ENCODE peak calls at places on chromosomes 5 and 9, in nine cellular contexts. One of them, this sample, is unnamed.

GRCh38 chr9:131734165-131734610 is 5.7 kb downstream of the RAPGEF1 start:
- DNase-seq in NCI-H1436 treated with DMSO at 0.1 percent for 48 hours: no peak
- DNase-seq in ovary: no peak
- DNase-seq in Ammon's horn: no peak
- DNase-seq in HCEC 1CT: no peak
- DNase-seq in heart left ventricle: no peak
- DNase-seq in activated effector memory CD4-positive, alpha-beta T cell treated with Interleukin-2 at 50 U/mL for 16 hours: no peak
- DNase-seq in cardiac fibroblast: peak; percentile 45
- DNase-seq in stimulated activated naive CD4-positive, alpha-beta T cell treated with Interleukin-2 at 50 U/mL for 16 hours: no peak
- DNase-seq in this sample: no peak

GRCh38 chr9:87670572-87671264 is 55.2 kb upstream of the CTSL start:
- DNase-seq in NCI-H1436 treated with DMSO at 0.1 percent for 48 hours: no peak
- DNase-seq in ovary: no peak
- DNase-seq in Ammon's horn: no peak
- DNase-seq in HCEC 1CT: no peak
- DNase-seq in heart left ventricle: no peak
- DNase-seq in activated effector memory CD4-positive, alpha-beta T cell treated with Interleukin-2 at 50 U/mL for 16 hours: no peak
- DNase-seq in cardiac fibroblast: no peak
- DNase-seq in stimulated activated naive CD4-positive, alpha-beta T cell treated with Interleukin-2 at 50 U/mL for 16 hours: no peak
- DNase-seq in this sample: no peak

GRCh38 chr5:61701877-61702602 is 370.0 kb downstream of the ZSWIM6 start:
- DNase-seq in NCI-H1436 treated with DMSO at 0.1 percent for 48 hours: no peak
- DNase-seq in ovary: no peak
- DNase-seq in Ammon's horn: peak; percentile 7
- DNase-seq in HCEC 1CT: no peak
- DNase-seq in heart left ventricle: no peak
- DNase-seq in activated effector memory CD4-positive, alpha-beta T cell treated with Interleukin-2 at 50 U/mL for 16 hours: no peak
- DNase-seq in cardiac fibroblast: no peak
- DNase-seq in stimulated activated naive CD4-positive, alpha-beta T cell treated with Interleukin-2 at 50 U/mL for 16 hours: no peak
- DNase-seq in this sample: no peak

GRCh38 chr9:840343-840742 is 1.2 kb upstream of the DMRT1 start:
- DNase-seq in NCI-H1436 treated with DMSO at 0.1 percent for 48 hours: no peak
- DNase-seq in ovary: no peak
- DNase-seq in Ammon's horn: no peak
- DNase-seq in HCEC 1CT: no peak
- DNase-seq in heart left ventricle: no peak
- DNase-seq in activated effector memory CD4-positive, alpha-beta T cell treated with Interleukin-2 at 50 U/mL for 16 hours: no peak
- DNase-seq in cardiac fibroblast: no peak
- DNase-seq in stimulated activated naive CD4-positive, alpha-beta T cell treated with Interleukin-2 at 50 U/mL for 16 hours: no peak
- DNase-seq in this sample: no peak

GRCh38 chr5:159673538-159673937 is 242.7 kb upstream of the ADRA1B start:
- DNase-seq in NCI-H1436 treated with DMSO at 0.1 percent for 48 hours: no peak
- DNase-seq in ovary: no peak
- DNase-seq in Ammon's horn: no peak
- DNase-seq in HCEC 1CT: no peak
- DNase-seq in heart left ventricle: no peak
- DNase-seq in activated effector memory CD4-positive, alpha-beta T cell treated with Interleukin-2 at 50 U/mL for 16 hours: no peak
- DNase-seq in cardiac fibroblast: no peak
- DNase-seq in stimulated activated naive CD4-positive, alpha-beta T cell treated with Interleukin-2 at 50 U/mL for 16 hours: no peak
- DNase-seq in this sample: no peak

GRCh38 chr9:83106272-83106671 is 43.3 kb upstream of the RASEF start:
- DNase-seq in NCI-H1436 treated with DMSO at 0.1 percent for 48 hours: no peak
- DNase-seq in ovary: no peak
- DNase-seq in Ammon's horn: peak; percentile 12
- DNase-seq in HCEC 1CT: no peak
- DNase-seq in heart left ventricle: no peak
- DNase-seq in activated effector memory CD4-positive, alpha-beta T cell treated with Interleukin-2 at 50 U/mL for 16 hours: no peak
- DNase-seq in cardiac fibroblast: no peak
- DNase-seq in stimulated activated naive CD4-positive, alpha-beta T cell treated with Interleukin-2 at 50 U/mL for 16 hours: no peak
- DNase-seq in this sample: no peak

GRCh38 chr5:171736976-171737848 is 48.4 kb upstream of the SMIM23 start:
- DNase-seq in NCI-H1436 treated with DMSO at 0.1 percent for 48 hours: no peak
- DNase-seq in ovary: no peak
- DNase-seq in Ammon's horn: no peak
- DNase-seq in HCEC 1CT: no peak
- DNase-seq in heart left ventricle: peak; percentile 64
- DNase-seq in activated effector memory CD4-positive, alpha-beta T cell treated with Interleukin-2 at 50 U/mL for 16 hours: no peak
- DNase-seq in cardiac fibroblast: no peak
- DNase-seq in stimulated activated naive CD4-positive, alpha-beta T cell treated with Interleukin-2 at 50 U/mL for 16 hours: no peak
- DNase-seq in this sample: no peak

GRCh38 chr9:15293084-15293483 is 13.9 kb downstream of the TTC39B start:
- DNase-seq in NCI-H1436 treated with DMSO at 0.1 percent for 48 hours: no peak
- DNase-seq in ovary: no peak
- DNase-seq in Ammon's horn: no peak
- DNase-seq in HCEC 1CT: no peak
- DNase-seq in heart left ventricle: no peak
- DNase-seq in activated effector memory CD4-positive, alpha-beta T cell treated with Interleukin-2 at 50 U/mL for 16 hours: no peak
- DNase-seq in cardiac fibroblast: no peak
- DNase-seq in stimulated activated naive CD4-positive, alpha-beta T cell treated with Interleukin-2 at 50 U/mL for 16 hours: no peak
- DNase-seq in this sample: no peak

GRCh38 chr5:154465169-154465568 is 12.9 kb downstream of the HAND1 start:
- DNase-seq in NCI-H1436 treated with DMSO at 0.1 percent for 48 hours: no peak
- DNase-seq in ovary: no peak
- DNase-seq in Ammon's horn: no peak
- DNase-seq in HCEC 1CT: peak; percentile 90
- DNase-seq in heart left ventricle: no peak
- DNase-seq in activated effector memory CD4-positive, alpha-beta T cell treated with Interleukin-2 at 50 U/mL for 16 hours: no peak
- DNase-seq in cardiac fibroblast: peak; percentile 90
- DNase-seq in stimulated activated naive CD4-positive, alpha-beta T cell treated with Interleukin-2 at 50 U/mL for 16 hours: no peak
- DNase-seq in this sample: no peak

GRCh38 chr9:72828281-72828731 is 124.5 kb downstream of the ALDH1A1 start:
- DNase-seq in NCI-H1436 treated with DMSO at 0.1 percent for 48 hours: no peak
- DNase-seq in ovary: no peak
- DNase-seq in Ammon's horn: no peak
- DNase-seq in HCEC 1CT: no peak
- DNase-seq in heart left ventricle: no peak
- DNase-seq in activated effector memory CD4-positive, alpha-beta T cell treated with Interleukin-2 at 50 U/mL for 16 hours: no peak
- DNase-seq in cardiac fibroblast: peak; percentile 42
- DNase-seq in stimulated activated naive CD4-positive, alpha-beta T cell treated with Interleukin-2 at 50 U/mL for 16 hours: no peak
- DNase-seq in this sample: no peak

This sample was measured in pancreas.